ENCODE peak calls at places on chromosomes 7 and 10, in ten cellular contexts. A is EH; C is ELR; Y is activated T-cell treated with anti-CD3 and anti-CD28 coated beads, Interleukin-2, amount 50 U/mL, for 1 hour; N is natural killer cell; E is AG04450; G is NCI-H1105; Q is HTR-8/SVneo; H is fibroblast of the aortic adventitia; J is effector CD4-positive, alpha-beta T cell. X is an unnamed sample.

GRCh38 chr10:79078367-79079073 is 9.8 kb downstream of the ZMIZ1 start:
- DNase-seq in A (no peak), C (no peak), Y (no peak), N (no peak), E (no peak), G (no peak), Q (no peak), H (no peak), J (no peak), X (no peak)

GRCh38 chr7:55476071-55476803 is 96.1 kb downstream of the VOPP1 start:
- DNase-seq in A (peak), C (peak), Y (no peak), N (no peak), E (peak), G (no peak), Q (no peak), H (peak), J (no peak), X (no peak)

GRCh38 chr10:68167271-68167670 is 58.0 kb downstream of the MYPN start:
- DNase-seq in A (peak), C (no peak), Y (no peak), N (no peak), E (no peak), G (no peak), Q (no peak), H (peak), J (no peak), X (no peak)

GRCh38 chr7:44637788-44638594 is 31.6 kb downstream of the OGDH start:
- DNase-seq in A (peak), C (peak), Y (peak), N (peak), E (no peak), G (no peak), Q (peak), H (peak), J (peak), X (no peak)

GRCh38 chr10:101216207-101216607 is 13.1 kb downstream of the LBX1 start:
- DNase-seq in A (no peak), C (no peak), Y (peak), N (no peak), E (no peak), G (peak), Q (no peak), H (no peak), J (no peak), X (no peak)

GRCh38 chr7:37694208-37695080 is 10.9 kb downstream of the GPR141 start:
- DNase-seq in A (no peak), C (no peak), Y (no peak), N (no peak), E (no peak), G (no peak), Q (no peak), H (no peak), J (no peak), X (no peak)

GRCh38 chr7:38374507-38374906 is 101.1 kb upstream of the TARP start:
- DNase-seq in A (peak), C (peak), Y (peak), N (peak), E (no peak), G (no peak), Q (peak), H (peak), J (peak), X (peak)

GRCh38 chr10:89574348-89574747 is 39.0 kb upstream of the SLC16A12 start:
- DNase-seq in A (peak), C (no peak), Y (no peak), N (no peak), E (no peak), G (no peak), Q (no peak), H (peak), J (no peak), X (no peak)

GRCh38 chr10:4270116-4270515 is 485.1 kb upstream of the KLF6 start:
- DNase-seq in A (peak), C (peak), Y (no peak), N (no peak), E (no peak), G (no peak), Q (no peak), H (peak), J (no peak), X (no peak)

GRCh38 chr7:47988496-47989386 is 9.3 kb upstream of the HUS1 start:
- DNase-seq in A (no peak), C (peak), Y (no peak), N (no peak), E (no peak), G (no peak), Q (no peak), H (no peak), J (no peak), X (no peak)

GRCh38 chr10:29535012-29535777 is 99.6 kb downstream of the SVIL start:
- DNase-seq in A (peak), C (peak), Y (no peak), N (no peak), E (peak), G (no peak), Q (peak), H (peak), J (no peak), X (no peak)

GRCh38 chr7:1588978-1589377 is 19.1 kb upstream of the PSMG3 start:
- DNase-seq in A (no peak), C (no peak), Y (no peak), N (no peak), E (no peak), G (no peak), Q (no peak), H (no peak), J (no peak), X (no peak)

GRCh38 chr7:301291-302053 is 11.5 kb downstream of the FOXL3 start:
- DNase-seq in A (no peak), C (no peak), Y (peak), N (no peak), E (no peak), G (no peak), Q (no peak), H (no peak), J (no peak), X (peak)

GRCh38 chr10:3774814-3775670 is 10.0 kb downstream of the KLF6 start:
- DNase-seq in A (peak), C (peak), Y (no peak), N (no peak), E (no peak), G (no peak), Q (no peak), H (peak), J (no peak), X (no peak)

GRCh38 chr10:102669206-102670064 is 25.2 kb downstream of the TRIM8 start:
- DNase-seq in A (peak), C (peak), Y (peak), N (no peak), E (no peak), G (no peak), Q (peak), H (no peak), J (no peak), X (no peak)

GRCh38 chr10:118818621-118819221 is 64.0 kb upstream of the CACUL1 start:
- DNase-seq in A (no peak), C (no peak), Y (no peak), N (no peak), E (no peak), G (peak), Q (no peak), H (no peak), J (no peak), X (peak)

GRCh38 chr7:7639421-7639820 is 1.1 kb upstream of the UMAD1 start:
- DNase-seq in A (peak), C (no peak), Y (no peak), N (no peak), E (no peak), G (no peak), Q (no peak), H (no peak), J (no peak), X (no peak)

X was measured in D341Med.